ENCODE peak calls at places on chromosome 13, in five cellular contexts. F, W, D, C and V are unnamed samples.

GRCh38 chr13:21579754-21580316 is 24.1 kb downstream of the MICU2 start:
- DNase-seq in W (no peak), D (no peak), F (no peak), C (no peak), V (no peak)

GRCh38 chr13:95784891-95785290 is 108.0 kb downstream of the DNAJC3 start:
- DNase-seq in D (peak), F (no peak), C (no peak), W (no peak), V (no peak)

GRCh38 chr13:82092312-82092711 is 1751.4 kb upstream of the SPRY2 start:
- DNase-seq in W (no peak), C (no peak), F (no peak), D (no peak), V (no peak)

GRCh38 chr13:47837906-47838305 is 163.2 kb downstream of the SUCLA2 start:
- DNase-seq in D (no peak), C (no peak), W (no peak), F (no peak), V (no peak)

GRCh38 chr13:33228645-33229445 is 56.7 kb downstream of the STARD13 start:
- DNase-seq in W (no peak), F (no peak), D (peak), C (no peak), V (peak)

GRCh38 chr13:46648166-46648607 is 95.2 kb downstream of the LRCH1 start:
- DNase-seq in D (peak), C (peak), W (no peak), F (no peak), V (no peak)

GRCh38 chr13:56378566-56378965 is 762.2 kb upstream of the PRR20A start:
- DNase-seq in F (no peak), D (no peak), C (no peak), W (no peak), V (no peak)

GRCh38 chr13:106594986-106595385 is 27.0 kb upstream of the ARGLU1 start:
- DNase-seq in D (peak), C (no peak), W (no peak), F (no peak), V (no peak)

GRCh38 chr13:66036024-66036614 is 1194.0 kb downstream of the PCDH9 start:
- DNase-seq in D (peak), W (no peak), F (no peak), C (peak), V (no peak)

GRCh38 chr13:30026909-30027308 is 176.5 kb upstream of the UBL3 start:
- DNase-seq in C (no peak), D (no peak), F (no peak), W (no peak), V (no peak)

GRCh38 chr13:97522243-97522642 is 88.3 kb downstream of the RAP2A start:
- DNase-seq in C (no peak), F (no peak), D (no peak), W (no peak), V (no peak)